ENCODE peak calls at places on chromosomes 1 and 21, in seven cellular contexts. I is PC-9, F is tibial artery, E is aorta, W is PC-3, H is suprapubic skin, B is sigmoid colon. A is an unnamed sample. For H3K36me3, the result is how much of the 10 kb centered on the place peaks cover.

GRCh38 chr1:150281221-150281757 is 1.1 kb upstream of the CIART start:
- DNase-seq in I (peak), F (peak), E (peak), W (peak), H (no peak), B (peak), A (no peak)

GRCh38 chr1:198399452-198399851 is 141.0 kb downstream of the ATP6V1G3 start:
- DNase-seq in I (no peak), F (no peak), E (no peak), W (no peak), H (no peak), B (no peak), A (no peak)

GRCh38 chr1:42173961-42174715 is 9.6 kb upstream of the GUCA2A start:
- DNase-seq in I (peak), F (no peak), E (no peak), W (peak), H (no peak), B (no peak), A (no peak)

GRCh38 chr1:53107570-53108322 is 34.7 kb downstream of the SLC1A7 start:
- DNase-seq in I (peak), F (no peak), E (no peak), W (peak), H (no peak), B (no peak), A (no peak)

GRCh38 chr1:162753001-162753658 is 37.4 kb upstream of the HSD17B7 start:
- DNase-seq in I (no peak), F (no peak), E (no peak), W (no peak), H (no peak), B (no peak), A (no peak)

GRCh38 chr1:92903765-92904164 is 57.5 kb downstream of the DIPK1A start:
- DNase-seq in I (no peak), F (no peak), E (no peak), W (no peak), H (no peak), B (no peak), A (no peak)

GRCh38 chr1:15459771-15460719 is 3.5 kb downstream of the CELA2A start:
- DNase-seq in I (no peak), F (no peak), E (no peak), W (no peak), H (no peak), B (no peak), A (no peak)

GRCh38 chr21:44390886-44391285 is 37.5 kb downstream of the TRPM2 start:
- DNase-seq in I (no peak), F (no peak), E (peak), W (no peak), H (no peak), B (no peak), A (no peak)

GRCh38 chr1:10615932-10616671 is 141.4 kb downstream of the PEX14 start:
- DNase-seq in I (no peak), F (no peak), E (no peak), W (no peak), H (peak), B (peak), A (no peak)

GRCh38 chr1:150505431-150505830 is 2.5 kb upstream of the ECM1 start:
- DNase-seq in I (no peak), F (no peak), E (no peak), W (no peak), H (no peak), B (no peak), A (no peak)

GRCh38 chr1:91523462-91523861 is 22.8 kb downstream of the CDC7 start:
- DNase-seq in I (no peak), F (no peak), E (no peak), W (no peak), H (no peak), B (no peak), A (no peak)

GRCh38 chr1:208185801-208186201 is 58.4 kb downstream of the PLXNA2 start:
- DNase-seq in I (no peak), F (no peak), E (no peak), W (peak), H (no peak), B (no peak), A (no peak)

GRCh38 chr1:109383087-109383779 is 14.5 kb downstream of the SORT1 start:
- DNase-seq in I (no peak), F (no peak), E (no peak), W (no peak), H (no peak), B (no peak), A (no peak)

GRCh38 chr1:78839704-78840277 is 166.7 kb downstream of the ADGRL4 start:
- DNase-seq in I (peak), F (peak), E (no peak), W (peak), H (no peak), B (no peak), A (no peak)

GRCh38 chr1:14897080-14897449 is 256.5 kb upstream of the TMEM51 start:
- DNase-seq in I (no peak), F (no peak), E (no peak), W (no peak), H (no peak), B (no peak), A (no peak)

GRCh38 chr1:182993746-182994145 is 29.5 kb upstream of the LAMC1 start:
- DNase-seq in I (no peak), F (no peak), E (no peak), W (no peak), H (no peak), B (no peak), A (no peak)

GRCh38 chr21:45639206-45640000 is 4.1 kb upstream of the PCBP3 start:
- DNase-seq in I (no peak), F (no peak), E (no peak), W (peak), H (no peak), B (no peak), A (peak)

GRCh38 chr1:156559086-156559796 is 13.1 kb downstream of the IQGAP3 start:
- DNase-seq in I (no peak), F (no peak), E (no peak), W (no peak), H (no peak), B (peak), A (no peak)

GRCh38 chr21:45994086-45994661 is 12.6 kb downstream of the COL6A1 start:
- DNase-seq in I (no peak), F (peak), E (peak), W (no peak), H (peak), B (peak), A (no peak)

GRCh38 chr1:21725738-21726392 is 56.7 kb upstream of the RAP1GAP start:
- DNase-seq in I (no peak), F (no peak), E (no peak), W (no peak), H (no peak), B (no peak), A (no peak)

GRCh38 chr1:21721271-21721985 is 52.3 kb upstream of the RAP1GAP start:
- DNase-seq in I (no peak), F (no peak), E (no peak), W (no peak), H (no peak), B (no peak), A (no peak)

GRCh38 chr1:21724570-21724969 is 55.4 kb upstream of the RAP1GAP start:
- DNase-seq in I (no peak), F (no peak), E (no peak), W (no peak), H (no peak), B (no peak), A (no peak)

GRCh38 chr1:21724098-21724497 is 54.9 kb upstream of the RAP1GAP start:
- DNase-seq in I (no peak), F (no peak), E (no peak), W (no peak), H (no peak), B (no peak), A (no peak)
- H3K36me3 ChIP-seq in I (under half), F (half or more), E (under half), W (under half), H (half or more), B (under half), A (under half)

DNA sequence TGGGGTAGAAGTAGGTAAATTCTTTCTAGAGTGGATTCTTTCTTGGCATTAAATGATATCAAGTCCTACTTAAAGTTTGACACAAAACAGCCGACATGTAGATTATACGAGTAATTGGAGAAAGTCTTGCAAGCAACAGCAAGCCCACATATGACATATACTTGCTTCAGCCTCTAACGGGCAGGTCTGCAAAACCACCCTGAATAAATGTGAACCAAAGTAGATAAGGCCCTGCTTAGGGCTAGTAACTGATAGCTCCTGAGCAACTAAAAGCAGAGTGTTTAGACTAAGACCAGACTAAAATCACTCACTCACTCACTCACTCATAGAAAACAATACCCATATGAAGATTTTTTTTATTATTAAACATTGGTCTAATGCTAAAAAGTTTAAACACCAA is 203.1 kb downstream of the LTN1 start:
- DNase-seq in I (no peak), F (no peak), E (no peak), W (no peak), H (no peak), B (no peak), A (no peak)
- H3K27ac ChIP-seq in I (no peak), F (no peak), E (no peak), W (no peak), H (no peak), B (no peak), A (no peak)

GRCh38 chr1:111648826-111649225 is 29.2 kb downstream of the RAP1A start:
- DNase-seq in I (no peak), F (no peak), E (no peak), W (no peak), H (no peak), B (no peak), A (no peak)
- H3K36me3 ChIP-seq in I (under half), F (under half), E (under half), W (under half), H (under half), B (under half), A (under half)

GRCh38 chr1:167715653-167716302 is 6.0 kb upstream of the MPZL1 start:
- DNase-seq in I (no peak), F (no peak), E (no peak), W (peak), H (no peak), B (no peak), A (no peak)
- H3K27ac ChIP-seq in I (peak), F (peak), E (no peak), W (peak), H (no peak), B (peak), A (peak)

GRCh38 chr1:43541721-43542401 is 11.2 kb downstream of the PTPRF start:
- DNase-seq in I (no peak), F (peak), E (peak), W (no peak), H (no peak), B (peak), A (no peak)
- H3K36me3 ChIP-seq in I (under half), F (under half), E (under half), W (under half), H (under half), B (under half), A (under half)

DNA sequence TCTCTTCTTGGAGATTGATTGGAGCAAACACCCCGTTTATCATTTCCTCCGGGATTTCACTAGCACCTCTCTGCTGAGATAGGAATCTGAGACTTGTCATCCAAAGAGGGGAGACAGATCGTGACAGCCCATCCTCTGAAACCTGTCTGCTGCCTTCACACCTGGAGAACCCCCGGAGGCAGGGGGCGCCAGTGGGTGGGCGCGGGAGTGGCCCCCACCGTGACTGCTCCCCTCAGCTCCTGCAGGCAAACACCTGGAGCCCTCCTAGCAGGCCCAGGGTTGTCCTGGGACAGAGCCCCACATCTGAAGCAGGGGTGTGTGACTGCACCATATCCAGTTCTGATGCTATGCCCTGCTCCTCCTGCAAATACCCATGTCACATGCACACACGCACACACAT is 209.5 kb upstream of the POU3F1 start:
- DNase-seq in I (no peak), F (no peak), E (no peak), W (no peak), H (no peak), B (peak), A (no peak)
- H3K27ac ChIP-seq in I (no peak), F (no peak), E (no peak), W (no peak), H (no peak), B (no peak), A (no peak)

GRCh38 chr1:19623523-19623922 is 20.6 kb upstream of the NBL1 start:
- DNase-seq in I (no peak), F (no peak), E (no peak), W (no peak), H (no peak), B (no peak), A (no peak)
- H3K36me3 ChIP-seq in I (under half), F (under half), E (under half), W (under half), H (under half), B (under half), A (under half)

GRCh38 chr1:160094291-160094625 is 4.2 kb downstream of the IGSF8 start:
- DNase-seq in I (no peak), F (no peak), E (no peak), W (no peak), H (no peak), B (no peak), A (no peak)

GRCh38 chr1:160091666-160092223 is 6.7 kb downstream of the IGSF8 start:
- DNase-seq in I (no peak), F (no peak), E (no peak), W (no peak), H (no peak), B (no peak), A (no peak)

GRCh38 chr1:160092366-160093068 is 5.9 kb downstream of the IGSF8 start:
- DNase-seq in I (no peak), F (no peak), E (no peak), W (no peak), H (no peak), B (no peak), A (no peak)

GRCh38 chr1:160093624-160094290 is 4.7 kb downstream of the IGSF8 start:
- DNase-seq in I (no peak), F (no peak), E (no peak), W (no peak), H (no peak), B (no peak), A (no peak)

DNA sequence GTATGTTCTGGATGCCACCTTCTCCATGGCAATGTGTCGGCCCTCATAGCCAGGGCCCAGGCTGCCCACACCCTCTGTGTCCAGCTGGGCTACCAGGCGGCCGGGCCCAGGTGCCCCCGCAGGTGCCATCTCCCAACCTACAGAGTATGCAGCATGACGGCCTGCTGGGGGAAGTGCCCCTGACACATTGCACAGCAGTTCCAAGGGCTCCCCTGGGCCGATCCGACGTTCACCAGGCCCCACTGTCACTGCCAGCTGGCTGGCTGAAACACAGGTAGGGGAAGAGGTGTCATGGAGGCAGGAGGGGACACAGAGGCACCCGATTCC is 5.4 kb downstream of the IGSF8 start:
- DNase-seq in I (no peak), F (no peak), E (no peak), W (no peak), H (no peak), B (no peak), A (no peak)
- H3K27ac ChIP-seq in I (no peak), F (no peak), E (no peak), W (no peak), H (no peak), B (no peak), A (no peak)

A was measured in vagina.